ENCODE peak calls at places on chromosomes 13 and 19, in seven cellular contexts. A is H9; D is hepatocyte; R is AG04450; S is CD4-positive, CD25-positive, alpha-beta regulatory T cell; F is pancreas; N is transverse colon. Q is an unnamed sample. For H3K9me3, the result is how much of the 10 kb centered on the place peaks cover.

GRCh38 chr13:106911602-106912001 is 343.7 kb upstream of the ARGLU1 start:
- DNase-seq in A (no peak), D (peak), R (no peak), S (no peak), F (no peak), N (no peak), Q (no peak)

GRCh38 chr19:6095760-6096159 is 14.5 kb downstream of the RFX2 start:
- DNase-seq in A (no peak), D (no peak), R (no peak), S (no peak), F (no peak), N (no peak), Q (no peak)

GRCh38 chr19:13153627-13154240 is 3.5 kb downstream of the IER2 start:
- DNase-seq in A (no peak), D (peak), R (no peak), S (no peak), F (peak), N (peak), Q (peak)

GRCh38 chr13:97978661-97979450 is 25.4 kb downstream of the IPO5 start:
- DNase-seq in A (no peak), D (no peak), R (no peak), S (no peak), F (no peak), N (no peak), Q (no peak)

GRCh38 chr13:31970237-31970930 is 61.2 kb upstream of the FRY start:
- DNase-seq in A (no peak), D (no peak), R (peak), S (no peak), F (no peak), N (no peak), Q (no peak)

GRCh38 chr13:25117312-25117711 is 21.4 kb downstream of the PABPC3 start:
- DNase-seq in A (no peak), D (no peak), R (no peak), S (no peak), F (no peak), N (no peak), Q (no peak)

GRCh38 chr13:75417006-75417384 is 65.0 kb downstream of the TBC1D4 start:
- DNase-seq in A (no peak), D (no peak), R (no peak), S (no peak), F (no peak), N (no peak), Q (no peak)

GRCh38 chr13:33183431-33184130 is 102.0 kb downstream of the STARD13 start:
- DNase-seq in A (no peak), D (no peak), R (no peak), S (no peak), F (no peak), N (no peak), Q (no peak)

GRCh38 chr19:45428385-45429231 is 4.9 kb upstream of the ERCC1 start:
- DNase-seq in A (peak), D (peak), R (no peak), S (no peak), F (peak), N (peak), Q (no peak)

GRCh38 chr13:92823059-92823458 is 403.5 kb upstream of the GPC6 start:
- DNase-seq in A (no peak), D (no peak), R (no peak), S (no peak), F (no peak), N (no peak), Q (no peak)

GRCh38 chr19:15812059-15812722 is 3.3 kb downstream of the OR10H1 start:
- DNase-seq in A (no peak), D (no peak), R (no peak), S (peak), F (no peak), N (peak), Q (no peak)

GRCh38 chr13:48094404-48094780 is 512 bp downstream of the MED4 start:
- DNase-seq in A (no peak), D (no peak), R (no peak), S (no peak), F (no peak), N (no peak), Q (peak)

GRCh38 chr13:104810242-104810641 is 1725.2 kb downstream of the EFNB2 start:
- DNase-seq in A (no peak), D (no peak), R (no peak), S (no peak), F (no peak), N (no peak), Q (no peak)

GRCh38 chr19:38204728-38205127 is 19.3 kb downstream of the DPF1 start:
- DNase-seq in A (no peak), D (no peak), R (no peak), S (no peak), F (no peak), N (no peak), Q (no peak)

GRCh38 chr19:3275068-3275582 is 50.7 kb downstream of the CELF5 start:
- DNase-seq in A (peak), D (no peak), R (no peak), S (peak), F (peak), N (no peak), Q (no peak)

GRCh38 chr13:50518791-50519201 is 324.7 kb downstream of the DLEU7 start:
- DNase-seq in A (no peak), D (no peak), R (peak), S (no peak), F (no peak), N (no peak), Q (no peak)

GRCh38 chr19:52991021-52991420 is 22.7 kb upstream of the ERVV-1 start:
- DNase-seq in A (no peak), D (no peak), R (no peak), S (no peak), F (no peak), N (no peak), Q (no peak)

GRCh38 chr13:19794552-19795143 is 11.9 kb upstream of the PSPC1 start:
- DNase-seq in A (peak), D (peak), R (no peak), S (no peak), F (no peak), N (no peak), Q (no peak)

GRCh38 chr19:47663435-47663910 is 49.7 kb upstream of the EHD2 start:
- DNase-seq in A (no peak), D (peak), R (peak), S (no peak), F (no peak), N (no peak), Q (no peak)

GRCh38 chr13:113945857-113946408 is 27.9 kb downstream of the C13orf46 start:
- DNase-seq in A (no peak), D (no peak), R (no peak), S (no peak), F (peak), N (no peak), Q (no peak)

GRCh38 chr13:113851826-113852535 is 11.9 kb downstream of the GAS6 start:
- DNase-seq in A (peak), D (no peak), R (no peak), S (no peak), F (peak), N (no peak), Q (peak)

GRCh38 chr13:80249906-80250513 is 90.9 kb downstream of the SPRY2 start:
- DNase-seq in A (no peak), D (no peak), R (no peak), S (no peak), F (no peak), N (no peak), Q (no peak)

GRCh38 chr13:87168390-87168789 is 502.8 kb upstream of the SLITRK5 start:
- DNase-seq in A (no peak), D (no peak), R (no peak), S (no peak), F (no peak), N (no peak), Q (no peak)

GRCh38 chr19:10533656-10534386 is 9.9 kb upstream of the ATG4D start:
- DNase-seq in A (no peak), D (peak), R (peak), S (no peak), F (no peak), N (no peak), Q (no peak)

GRCh38 chr19:5850189-5850588 is 1.1 kb downstream of the FUT3 start:
- DNase-seq in A (no peak), D (no peak), R (no peak), S (no peak), F (no peak), N (peak), Q (no peak)

GRCh38 chr19:54551293-54551692 is 22.3 kb upstream of the LILRA2 start:
- DNase-seq in A (no peak), D (no peak), R (no peak), S (no peak), F (no peak), N (no peak), Q (no peak)

GRCh38 chr19:22502766-22503165 is 80.6 kb upstream of the ZNF98 start:
- DNase-seq in A (no peak), D (no peak), R (no peak), S (no peak), F (no peak), N (no peak), Q (no peak)
- H3K9me3 ChIP-seq in A (half or more), D (under half), R (half or more), S (under half), F (under half), N (under half), Q (under half)

GRCh38 chr19:58060231-58060630 is 1.1 kb downstream of the ZNF135 start:
- DNase-seq in A (no peak), D (no peak), R (no peak), S (no peak), F (no peak), N (no peak), Q (no peak)
- H3K9me3 ChIP-seq in A (under half), D (under half), R (half or more), S (under half), F (under half), N (under half), Q (under half)

DNA sequence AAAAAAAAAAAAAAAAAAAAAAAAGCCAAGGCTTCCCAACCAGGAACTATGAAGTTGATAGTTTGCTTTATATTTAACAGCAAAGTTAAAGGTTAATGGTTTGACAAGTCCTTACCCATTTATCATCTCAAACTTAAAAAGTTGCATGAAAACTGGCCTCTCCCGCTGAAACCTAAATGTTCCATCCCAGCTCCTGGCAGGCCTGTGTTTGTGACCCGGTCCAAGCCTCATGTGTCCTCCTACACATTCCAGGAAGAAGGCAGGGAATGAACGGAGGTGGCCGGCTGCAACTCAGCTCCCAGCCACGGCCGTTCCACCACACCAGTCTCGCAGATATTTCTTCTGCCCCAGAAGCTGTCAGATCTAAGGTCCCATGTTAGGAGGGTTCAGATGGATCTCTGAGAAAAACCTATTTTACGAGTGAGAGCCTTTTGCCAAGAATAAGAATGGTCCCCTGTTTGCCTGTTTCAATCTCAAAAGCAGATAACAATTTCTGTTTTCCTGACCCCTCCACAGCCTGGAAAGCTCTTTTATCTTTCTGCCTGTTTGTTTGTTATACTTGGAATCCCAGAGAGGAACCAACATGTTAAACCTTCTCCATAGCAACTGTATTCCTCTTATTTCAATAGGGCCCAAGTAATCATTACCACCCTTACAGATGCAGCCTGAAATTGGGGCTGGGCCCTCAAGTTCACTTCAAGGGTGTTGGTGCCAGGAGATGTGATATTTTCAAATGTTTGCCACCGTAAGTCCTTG is 56.5 kb downstream of the KCTD12 start:
- DNase-seq in A (no peak), D (no peak), R (no peak), S (no peak), F (no peak), N (no peak), Q (no peak)
- H3K9me3 ChIP-seq in A (under half), D (under half), R (under half), S (under half), F (under half), N (under half), Q (under half)

GRCh38 chr13:54383604-54384003 is 1355.0 kb downstream of the OLFM4 start:
- DNase-seq in A (no peak), D (no peak), R (no peak), S (no peak), F (no peak), N (no peak), Q (no peak)
- H3K9me3 ChIP-seq in A (under half), D (under half), R (under half), S (under half), F (under half), N (under half), Q (under half)